ENCODE peak calls at places on chromosomes 11 and 22, in four cellular contexts. X is SHP77, M is HS-27A, A is ecto neural progenitor cell. Y is an unnamed sample.

GRCh38 chr22:41857860-41858199 is 24.9 kb downstream of the SREBF2 start:
- DNase-seq in X (no peak), M (no peak), A (no peak), Y (no peak)

GRCh38 chr22:43862074-43862881 is at the start of gene SULT4A1:
- DNase-seq in X (no peak), M (no peak), A (peak), Y (no peak)

GRCh38 chr11:103987631-103988594 is 48.5 kb upstream of the DDI1 start:
- DNase-seq in X (no peak), M (no peak), A (no peak), Y (no peak)

GRCh38 chr22:42132457-42132856 is 1.8 kb upstream of the CYP2D6 start:
- DNase-seq in X (no peak), M (no peak), A (no peak), Y (no peak)

GRCh38 chr11:27291302-27291889 is 71.6 kb downstream of the CCDC34 start:
- DNase-seq in X (no peak), M (no peak), A (no peak), Y (no peak)

GRCh38 chr11:119759324-119759723 is 30.3 kb upstream of the NECTIN1 start:
- DNase-seq in X (no peak), M (peak), A (no peak), Y (peak)

GRCh38 chr11:1074244-1075221 is at the start of gene MUC2:
- DNase-seq in X (no peak), M (no peak), A (no peak), Y (no peak)

GRCh38 chr11:113683481-113684046 is 22.5 kb downstream of the TMPRSS5 start:
- DNase-seq in X (no peak), M (no peak), A (no peak), Y (no peak)

GRCh38 chr11:76903325-76903724 is 42.6 kb downstream of the ACER3 start:
- DNase-seq in X (no peak), M (no peak), A (no peak), Y (no peak)

GRCh38 chr11:441418-442274 is at the start of gene ANO9:
- DNase-seq in X (no peak), M (no peak), A (no peak), Y (peak)

GRCh38 chr22:45225732-45226560 is 14.7 kb downstream of the KIAA0930 start:
- DNase-seq in X (no peak), M (no peak), A (peak), Y (no peak)

GRCh38 chr11:13947379-13947778 is 15.1 kb upstream of the SPON1 start:
- DNase-seq in X (no peak), M (no peak), A (no peak), Y (no peak)

GRCh38 chr11:43835104-43835503 is 45.5 kb upstream of the ALKBH3 start:
- DNase-seq in X (no peak), M (no peak), A (no peak), Y (no peak)

GRCh38 chr11:117610045-117610444 is 187.0 kb downstream of the DSCAML1 start:
- DNase-seq in X (no peak), M (no peak), A (no peak), Y (no peak)

GRCh38 chr11:101915811-101916291 is 471 bp downstream of the ANGPTL5 start:
- DNase-seq in X (peak), M (peak), A (no peak), Y (no peak)

GRCh38 chr11:131658414-131658813 is 288.0 kb downstream of the NTM start:
- DNase-seq in X (no peak), M (no peak), A (no peak), Y (no peak)

GRCh38 chr11:32081129-32081641 is 9.7 kb upstream of the RCN1 start:
- DNase-seq in X (no peak), M (no peak), A (no peak), Y (no peak)

GRCh38 chr11:125773516-125773915 is 5.1 kb downstream of the PATE2 start:
- DNase-seq in X (no peak), M (no peak), A (no peak), Y (no peak)

GRCh38 chr11:8122173-8122572 is 41.2 kb downstream of the TUB start:
- DNase-seq in X (no peak), M (no peak), A (no peak), Y (no peak)

GRCh38 chr22:38973289-38974169 is 8.6 kb upstream of the APOBEC3B start:
- DNase-seq in X (peak), M (no peak), A (peak), Y (no peak)

GRCh38 chr11:86923993-86924766 is 31.0 kb downstream of the FZD4 start:
- DNase-seq in X (no peak), M (no peak), A (peak), Y (no peak)

GRCh38 chr11:65126624-65127274 is 4.6 kb downstream of the MRPL49 start:
- DNase-seq in X (no peak), M (no peak), A (no peak), Y (no peak)

GRCh38 chr11:76919467-76919866 is 58.7 kb downstream of the ACER3 start:
- DNase-seq in X (no peak), M (no peak), A (no peak), Y (no peak)